ENCODE peak calls at places on chromosome X, in eight cellular contexts. V is RPMI8226, H is ovary, S is HEK293T, Z is Caki2, B is NCI-H345, R is fibroblast of pulmonary artery, M is suprapubic skin. T is an unnamed sample.

GRCh38 chrX:136273986-136274385 is 22.8 kb upstream of the MAP7D3 start:
- DNase-seq in V (no peak), H (no peak), S (no peak), Z (no peak), B (no peak), R (no peak), M (no peak), T (no peak)

GRCh38 chrX:153875391-153876111 is 10.4 kb downstream of the L1CAM start:
- DNase-seq in V (peak; percentile 61), H (peak; percentile 77), S (peak; percentile 86), Z (peak; percentile 38), B (no peak), R (peak; percentile 23), M (no peak), T (no peak)

GRCh38 chrX:12701625-12702024 is 89.6 kb upstream of the PRPS2 start:
- DNase-seq in V (peak; percentile 64), H (peak; percentile 25), S (peak; percentile 65), Z (peak; percentile 35), B (peak; percentile 85), R (peak; percentile 82), M (no peak), T (no peak)

GRCh38 chrX:149114001-149114400 is 391.1 kb downstream of the IDS start:
- DNase-seq in V (no peak), H (no peak), S (no peak), Z (no peak), B (no peak), R (no peak), M (no peak), T (no peak)

GRCh38 chrX:129792586-129793291 is 13.0 kb downstream of the SASH3 start:
- DNase-seq in V (no peak), H (no peak), S (no peak), Z (no peak), B (no peak), R (no peak), M (no peak), T (no peak)

GRCh38 chrX:4805559-4805958 is 1092.1 kb upstream of the PRKX start:
- DNase-seq in V (no peak), H (no peak), S (no peak), Z (no peak), B (no peak), R (no peak), M (no peak), T (no peak)

GRCh38 chrX:125090046-125090445 is 229.6 kb upstream of the TEX13C start:
- DNase-seq in V (no peak), H (no peak), S (no peak), Z (peak; percentile 58), B (peak; percentile 3), R (no peak), M (no peak), T (no peak)

GRCh38 chrX:15350329-15350996 is 15.1 kb upstream of the PIGA start:
- DNase-seq in V (no peak), H (no peak), S (no peak), Z (no peak), B (no peak), R (no peak), M (no peak), T (no peak)

GRCh38 chrX:140050906-140051305 is 85.6 kb upstream of the CXorf66 start:
- DNase-seq in V (peak; percentile 8), H (no peak), S (no peak), Z (no peak), B (no peak), R (peak; percentile 10), M (no peak), T (no peak)

GRCh38 chrX:134764202-134764785 is 106.0 kb upstream of the PLAC1 start:
- DNase-seq in V (peak; percentile 25), H (no peak), S (peak; percentile 81), Z (peak; percentile 60), B (peak; percentile 5), R (peak; percentile 43), M (no peak), T (no peak)

GRCh38 chrX:20091499-20091898 is 25.2 kb downstream of the MAP7D2 start:
- DNase-seq in V (no peak), H (no peak), S (no peak), Z (no peak), B (no peak), R (no peak), M (no peak), T (no peak)

GRCh38 chrX:15269618-15270521 is at the start of gene ASB9:
- DNase-seq in V (peak; percentile 81), H (no peak), S (no peak), Z (peak; percentile 94), B (no peak), R (peak; percentile 54), M (peak; percentile 64), T (peak; percentile 77)

GRCh38 chrX:29890004-29890403 is 325.4 kb upstream of the MAGEB2 start:
- DNase-seq in V (no peak), H (no peak), S (no peak), Z (no peak), B (no peak), R (peak; percentile 1), M (no peak), T (no peak)

GRCh38 chrX:103686199-103687072 is at the start of gene MORF4L2:
- DNase-seq in V (peak; percentile 95), H (peak; percentile 84), S (peak; percentile 91), Z (peak; percentile 99), B (peak; percentile 97), R (peak; percentile 99), M (peak; percentile 95), T (peak; percentile 88)

GRCh38 chrX:123236868-123237267 is 52.8 kb downstream of the GRIA3 start:
- DNase-seq in V (no peak), H (no peak), S (no peak), Z (no peak), B (no peak), R (no peak), M (no peak), T (no peak)

GRCh38 chrX:153719238-153719637 is 4.9 kb downstream of the BCAP31 start:
- DNase-seq in V (peak; percentile 12), H (no peak), S (no peak), Z (no peak), B (no peak), R (no peak), M (no peak), T (no peak)

GRCh38 chrX:63101879-63102620 is 249.1 kb downstream of the SPIN4 start:
- DNase-seq in V (no peak), H (no peak), S (no peak), Z (no peak), B (no peak), R (no peak), M (no peak), T (no peak)

GRCh38 chrX:6228720-6229119 is at the start of gene NLGN4X:
- DNase-seq in V (no peak), H (peak; percentile 16), S (no peak), Z (no peak), B (no peak), R (no peak), M (no peak), T (no peak)

GRCh38 chrX:52270453-52271116 is 85.9 kb downstream of the MAGED4 start:
- DNase-seq in V (no peak), H (no peak), S (no peak), Z (no peak), B (no peak), R (no peak), M (no peak), T (no peak)

GRCh38 chrX:10240918-10241317 is 84.1 kb downstream of the CLCN4 start:
- DNase-seq in V (no peak), H (no peak), S (no peak), Z (peak; percentile 50), B (no peak), R (peak; percentile 35), M (no peak), T (no peak)

GRCh38 chrX:47587906-47588735 is 5.9 kb downstream of the TIMP1 start:
- DNase-seq in V (peak; percentile 60), H (no peak), S (no peak), Z (no peak), B (no peak), R (peak; percentile 54), M (no peak), T (no peak)

GRCh38 chrX:1244164-1245076 is 24.2 kb upstream of the CSF2RA start:
- DNase-seq in V (peak; percentile 71), H (no peak), S (peak; percentile 42), Z (peak; percentile 23), B (no peak), R (no peak), M (no peak), T (no peak)

GRCh38 chrX:83759872-83760271 is 101.1 kb upstream of the CYLC1 start:
- DNase-seq in V (peak; percentile 32), H (no peak), S (peak; percentile 5), Z (no peak), B (no peak), R (no peak), M (no peak), T (no peak)

GRCh38 chrX:22534643-22535042 is 261.9 kb downstream of the CBLL2 start:
- DNase-seq in V (no peak), H (no peak), S (no peak), Z (no peak), B (no peak), R (peak; percentile 75), M (no peak), T (peak; percentile 56)

GRCh38 chrX:54479471-54480122 is 16.4 kb downstream of the FGD1 start:
- DNase-seq in V (no peak), H (no peak), S (no peak), Z (no peak), B (no peak), R (no peak), M (no peak), T (no peak)

GRCh38 chrX:20001615-20002014 is 10.8 kb upstream of the BCLAF3 start:
- DNase-seq in V (no peak), H (no peak), S (no peak), Z (no peak), B (peak; percentile 23), R (no peak), M (no peak), T (no peak)

GRCh38 chrX:31036895-31037294 is 34.9 kb downstream of the FTHL17 start:
- DNase-seq in V (peak; percentile 36), H (peak; percentile 21), S (peak; percentile 64), Z (peak; percentile 29), B (peak; percentile 17), R (peak; percentile 56), M (no peak), T (no peak)

GRCh38 chrX:39941332-39941920 is 156.3 kb downstream of the BCOR start:
- DNase-seq in V (no peak), H (no peak), S (no peak), Z (no peak), B (no peak), R (no peak), M (no peak), T (no peak)

GRCh38 chrX:133698298-133698697 is 283.0 kb upstream of the GPC4 start:
- DNase-seq in V (no peak), H (no peak), S (peak; percentile 18), Z (no peak), B (no peak), R (peak; percentile 38), M (no peak), T (no peak)

GRCh38 chrX:31593353-31593752 is 521.5 kb upstream of the FTHL17 start:
- DNase-seq in V (no peak), H (no peak), S (no peak), Z (no peak), B (no peak), R (no peak), M (no peak), T (no peak)

GRCh38 chrX:45172890-45173289 is 27.8 kb downstream of the DIPK2B start:
- DNase-seq in V (no peak), H (no peak), S (no peak), Z (peak; percentile 50), B (no peak), R (peak; percentile 18), M (no peak), T (no peak)

GRCh38 chrX:50204364-50204899 is at the start of gene CCNB3:
- DNase-seq in V (peak; percentile 70), H (peak; percentile 63), S (peak; percentile 74), Z (peak; percentile 82), B (peak; percentile 63), R (peak; percentile 81), M (peak; percentile 75), T (peak; percentile 37)

GRCh38 chrX:10109695-10110094 is 47.1 kb upstream of the CLCN4 start:
- DNase-seq in V (no peak), H (peak; percentile 80), S (no peak), Z (no peak), B (no peak), R (no peak), M (no peak), T (no peak)

GRCh38 chrX:11137543-11138139 is 26.5 kb downstream of the HCCS start:
- DNase-seq in V (peak; percentile 53), H (no peak), S (no peak), Z (peak; percentile 10), B (peak; percentile 3), R (peak; percentile 75), M (no peak), T (no peak)

T was measured in RWPE2.